ENCODE peak calls at places on chromosomes 1 and 21, in nine cellular contexts. I is CD4-positive, CD25-positive, alpha-beta regulatory T cell; R is GM12878; A is fibroblast of lung; S is brain microvascular endothelial cell; P is SK-N-SH; F is sigmoid colon; V is ascending aorta; H is right cardiac atrium. G is an unnamed sample.

GRCh38 chr1:95236784-95237575 is 3.0 kb downstream of the RWDD3 start:
- DNase-seq in V (no peak), A (peak; percentile 70), P (no peak), H (no peak), S (no peak), R (no peak), F (no peak), I (no peak), G (no peak)

GRCh38 chr1:183870351-183871077 is 65.6 kb downstream of the RGL1 start:
- DNase-seq in H (peak; percentile 80), I (no peak), F (peak; percentile 92), V (peak; percentile 14), S (peak; percentile 36), P (no peak), A (peak; percentile 22), R (no peak), G (peak; percentile 96)

GRCh38 chr1:42096565-42096964 is 56.6 kb upstream of the GUCA2B start:
- DNase-seq in F (no peak), S (no peak), A (no peak), I (no peak), V (no peak), H (no peak), P (no peak), R (no peak), G (no peak)

GRCh38 chr1:9174762-9175161 is 45.9 kb upstream of the GPR157 start:
- DNase-seq in H (no peak), R (no peak), F (no peak), V (no peak), P (no peak), I (no peak), A (no peak), S (no peak), G (no peak)

GRCh38 chr1:157776971-157777386 is at the start of gene FCRL2:
- DNase-seq in H (no peak), I (no peak), V (no peak), A (no peak), R (peak; percentile 30), P (no peak), F (no peak), S (no peak), G (no peak)

GRCh38 chr1:243407284-243408018 is 151.6 kb downstream of the SDCCAG8 start:
- DNase-seq in V (no peak), H (no peak), P (no peak), A (peak; percentile 76), R (no peak), I (no peak), F (no peak), S (no peak), G (no peak)

GRCh38 chr1:94236021-94236491 is 1.3 kb downstream of the ARHGAP29 start:
- DNase-seq in S (no peak), F (no peak), A (peak; percentile 63), V (no peak), I (no peak), H (no peak), R (no peak), P (peak; percentile 22), G (no peak)

GRCh38 chr1:226064168-226064815 is 1.8 kb downstream of the H3-3A start:
- DNase-seq in S (peak; percentile 20), F (no peak), R (no peak), I (peak; percentile 57), H (no peak), A (peak; percentile 10), P (no peak), V (no peak), G (no peak)

GRCh38 chr1:111990878-111991760 is 1.7 kb upstream of the KCND3 start:
- DNase-seq in P (peak; percentile 69), H (peak; percentile 84), S (no peak), I (no peak), R (no peak), F (peak; percentile 84), A (peak; percentile 36), V (no peak), G (peak; percentile 79)

DNA sequence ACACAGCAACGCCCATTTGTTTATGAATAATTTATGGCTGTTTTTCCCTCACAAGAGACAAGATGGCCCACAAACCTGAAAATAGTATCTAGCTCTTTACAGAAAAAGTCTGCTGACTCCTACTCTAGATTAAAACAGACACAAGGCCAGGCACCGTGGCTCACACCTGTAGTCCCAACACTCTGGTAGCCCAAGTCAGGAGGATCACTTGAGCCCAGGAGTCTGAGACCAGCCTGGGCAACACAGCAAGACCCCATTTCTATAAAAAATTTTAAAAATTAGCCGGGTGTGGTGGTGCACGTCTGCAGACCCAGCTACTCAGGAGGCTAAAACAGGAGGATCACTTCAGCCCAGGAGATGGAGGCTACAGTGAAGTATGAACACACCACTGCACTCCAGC is 34.6 kb downstream of the LUZP1 start:
- DNase-seq in R (no peak), V (no peak), F (no peak), P (no peak), A (no peak), H (no peak), I (no peak), S (no peak), G (no peak)
- H3K27ac ChIP-seq in R (no peak overlapping the region), V (no peak overlapping the region), F (no peak overlapping the region), P (no peak overlapping the region), A (no peak overlapping the region), H (no peak overlapping the region), I (no peak overlapping the region), S (no peak overlapping the region), G (no peak overlapping the region)

GRCh38 chr1:185338719-185339622 is 21.9 kb upstream of the IVNS1ABP start:
- DNase-seq in V (no peak), A (peak; percentile 49), R (peak; percentile 86), F (no peak), P (no peak), S (no peak), I (peak; percentile 30), H (peak; percentile 18), G (no peak)
- H3K27ac ChIP-seq in V (no peak overlapping the region), A (no peak overlapping the region), R (peak overlapping the region; percentile 59), F (peak overlapping the region; percentile 20), P (no peak overlapping the region), S (no peak overlapping the region), I (peak overlapping the region; percentile 5), H (no peak overlapping the region), G (no peak overlapping the region)

GRCh38 chr21:26842300-26842699 is 2.9 kb downstream of the ADAMTS1 start:
- DNase-seq in I (no peak), V (no peak), F (no peak), A (peak; percentile 30), P (no peak), S (peak; percentile 25), R (no peak), H (peak; percentile 15), G (no peak)
- H3K27ac ChIP-seq in I (no peak overlapping the region), V (peak overlapping the region; percentile 98), F (peak overlapping the region; percentile 98), A (peak overlapping the region; percentile 90), P (peak overlapping the region; percentile 78), S (peak overlapping the region; percentile 78), R (no peak overlapping the region), H (peak overlapping the region; percentile 78), G (peak overlapping the region; percentile 93)

GRCh38 chr1:26739251-26739914 is 43.6 kb downstream of the ARID1A start:
- DNase-seq in F (no peak), A (no peak), S (no peak), R (no peak), P (no peak), V (no peak), I (no peak), H (no peak), G (no peak)

GRCh38 chr1:26740023-26740422 is 44.2 kb downstream of the ARID1A start:
- DNase-seq in S (no peak), A (no peak), R (no peak), H (no peak), P (no peak), I (no peak), F (no peak), V (no peak), G (no peak)

GRCh38 chr1:26744075-26744958 is 43.4 kb upstream of the PIGV start:
- DNase-seq in I (peak; percentile 89), P (peak; percentile 34), V (peak; percentile 87), R (peak; percentile 99), S (peak; percentile 96), F (peak; percentile 82), A (peak; percentile 94), H (peak; percentile 70), G (peak; percentile 61)

GRCh38 chr1:26743426-26744059 is 44.2 kb upstream of the PIGV start:
- DNase-seq in V (no peak), S (no peak), H (no peak), I (no peak), A (no peak), P (no peak), R (no peak), F (no peak), G (no peak)

GRCh38 chr1:26740958-26741357 is 45.1 kb downstream of the ARID1A start:
- DNase-seq in R (no peak), H (no peak), I (no peak), P (no peak), V (no peak), A (no peak), F (no peak), S (no peak), G (no peak)
- H3K27ac ChIP-seq in R (no peak overlapping the region), H (no peak overlapping the region), I (peak overlapping the region; percentile 66), P (no peak overlapping the region), V (peak overlapping the region; percentile 9), A (no peak overlapping the region), F (no peak overlapping the region), S (no peak overlapping the region), G (no peak overlapping the region)

DNA sequence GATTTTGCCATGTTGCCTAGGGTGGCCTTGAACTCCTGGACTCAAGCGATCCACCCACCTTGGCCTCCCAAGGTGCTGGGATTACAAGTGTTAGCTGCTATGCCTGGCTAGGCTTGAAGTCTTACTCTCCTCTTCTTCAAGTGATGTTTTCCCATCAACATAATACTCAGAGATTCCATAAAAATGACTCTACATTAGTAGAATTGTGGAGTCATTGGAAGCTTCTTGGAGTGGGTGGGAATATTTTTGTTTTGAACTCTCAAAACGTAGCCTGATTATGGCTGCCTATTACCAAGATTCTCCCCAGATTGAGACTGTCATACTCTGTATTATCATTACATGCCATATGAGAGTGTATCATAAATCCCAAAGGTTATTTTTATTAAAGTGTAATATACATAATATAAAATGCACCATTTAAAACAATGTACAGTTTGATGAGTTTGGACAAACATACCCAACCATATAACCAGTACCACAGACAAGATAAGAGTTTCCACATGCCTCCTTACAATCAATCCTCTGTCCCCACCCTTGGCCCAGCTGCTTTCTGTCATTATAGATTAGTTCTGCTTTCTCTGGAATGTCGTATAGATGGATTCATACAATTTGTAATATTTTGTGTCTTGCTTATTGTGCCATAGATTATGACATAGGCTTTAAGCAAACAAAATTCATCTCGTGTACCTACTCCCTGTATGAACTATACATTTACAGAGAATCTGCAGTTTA is 8.0 kb upstream of the DNM3 start:
- DNase-seq in H (no peak), S (no peak), I (no peak), A (peak; percentile 24), V (no peak), R (no peak), F (no peak), P (no peak), G (no peak)
- H3K27ac ChIP-seq in H (no peak overlapping the region), S (no peak overlapping the region), I (no peak overlapping the region), A (no peak overlapping the region), V (no peak overlapping the region), R (no peak overlapping the region), F (no peak overlapping the region), P (no peak overlapping the region), G (no peak overlapping the region)

DNA sequence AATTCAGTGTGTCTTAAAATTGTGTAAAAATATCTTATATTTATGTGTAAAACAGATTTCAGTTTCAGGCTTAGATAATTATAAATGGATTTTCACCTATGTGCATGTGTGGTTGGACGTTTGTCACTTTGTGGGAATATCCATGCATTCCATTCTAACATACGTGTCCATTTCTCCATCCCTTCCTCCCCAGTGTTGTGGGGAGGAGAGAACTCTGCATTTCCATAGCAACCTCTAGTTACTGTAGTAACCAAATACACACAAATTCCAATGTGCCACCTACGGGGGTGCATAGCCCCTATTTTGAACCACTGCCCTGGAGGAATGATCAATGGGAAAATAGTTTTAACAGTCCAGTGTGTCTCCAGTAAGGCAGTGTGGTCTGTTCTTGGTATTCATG is 79.0 kb downstream of the RASAL2 start:
- DNase-seq in I (no peak), R (no peak), H (no peak), F (no peak), S (peak; percentile 88), A (peak; percentile 77), V (no peak), P (no peak), G (no peak)
- H3K27ac ChIP-seq in I (no peak overlapping the region), R (no peak overlapping the region), H (no peak overlapping the region), F (no peak overlapping the region), S (peak overlapping the region; percentile 89), A (no peak overlapping the region), V (no peak overlapping the region), P (no peak overlapping the region), G (no peak overlapping the region)

G was measured in testis.